ENCODE peak calls at places on chromosomes 16 and 17, in eight cellular contexts. N, I, K, X, S, F, Z and Q are unnamed samples.

GRCh38 chr16:22282254-22282892 is 14.8 kb upstream of the POLR3E start:
- DNase-seq in N (no peak), I (no peak), K (no peak), X (no peak), S (no peak), F (no peak), Z (no peak), Q (no peak)

GRCh38 chr17:62816282-62816839 is 8.2 kb upstream of the MARCHF10 start:
- DNase-seq in N (no peak), I (no peak), K (no peak), X (no peak), S (no peak), F (no peak), Z (no peak), Q (no peak)

GRCh38 chr17:10271004-10271620 is 72.7 kb upstream of the GAS7 start:
- DNase-seq in N (no peak), I (no peak), K (no peak), X (no peak), S (no peak), F (no peak), Z (no peak), Q (no peak)

GRCh38 chr16:12320298-12320706 is 343.8 kb downstream of the SNX29 start:
- DNase-seq in N (no peak), I (no peak), K (no peak), X (no peak), S (peak; percentile 57), F (no peak), Z (no peak), Q (no peak)

GRCh38 chr16:63617990-63618763 is 1503.7 kb downstream of the CDH11 start:
- DNase-seq in N (no peak), I (no peak), K (peak; percentile 8), X (peak; percentile 33), S (peak; percentile 1), F (no peak), Z (no peak), Q (peak; percentile 50)

GRCh38 chr17:301681-302299 is 50.8 kb downstream of the RPH3AL start:
- DNase-seq in N (no peak), I (no peak), K (no peak), X (peak; percentile 52), S (no peak), F (no peak), Z (no peak), Q (no peak)

GRCh38 chr17:40450175-40450574 is 6.9 kb downstream of the IGFBP4 start:
- DNase-seq in N (no peak), I (no peak), K (no peak), X (no peak), S (no peak), F (peak; percentile 19), Z (peak; percentile 37), Q (peak; percentile 29)

GRCh38 chr17:44097110-44097810 is 26.2 kb downstream of the HDAC5 start:
- DNase-seq in N (no peak), I (no peak), K (no peak), X (peak; percentile 83), S (peak; percentile 88), F (no peak), Z (no peak), Q (no peak)

GRCh38 chr16:66774981-66775380 is 23.6 kb upstream of the DYNC1LI2 start:
- DNase-seq in N (no peak), I (no peak), K (no peak), X (no peak), S (no peak), F (no peak), Z (no peak), Q (no peak)

GRCh38 chr17:76297436-76297835 is 10.6 kb downstream of the QRICH2 start:
- DNase-seq in N (no peak), I (no peak), K (no peak), X (no peak), S (no peak), F (no peak), Z (no peak), Q (no peak)

GRCh38 chr16:69890114-69890890 is 60.8 kb upstream of the CLEC18A start:
- DNase-seq in N (peak; percentile 89), I (no peak), K (peak; percentile 97), X (peak; percentile 64), S (no peak), F (no peak), Z (peak; percentile 43), Q (no peak)

GRCh38 chr17:29590979-29591736 is 1.7 kb upstream of the GIT1 start:
- DNase-seq in N (peak; percentile 68), I (no peak), K (peak; percentile 69), X (peak; percentile 53), S (peak; percentile 82), F (no peak), Z (no peak), Q (peak; percentile 94)

GRCh38 chr16:17287401-17287800 is 183.4 kb downstream of the XYLT1 start:
- DNase-seq in N (no peak), I (no peak), K (no peak), X (no peak), S (no peak), F (no peak), Z (no peak), Q (no peak)

GRCh38 chr17:69593716-69594115 is 179.2 kb downstream of the MAP2K6 start:
- DNase-seq in N (no peak), I (no peak), K (no peak), X (no peak), S (no peak), F (no peak), Z (no peak), Q (no peak)

GRCh38 chr17:21213491-21214014 is 408 bp downstream of the TMEM11 start:
- DNase-seq in N (no peak), I (no peak), K (no peak), X (no peak), S (no peak), F (peak; percentile 4), Z (no peak), Q (peak; percentile 68)

GRCh38 chr16:67862623-67863583 is 9.9 kb upstream of the EDC4 start:
- DNase-seq in N (peak; percentile 22), I (no peak), K (no peak), X (peak; percentile 85), S (peak; percentile 87), F (no peak), Z (no peak), Q (peak; percentile 5)

GRCh38 chr17:82030470-82031302 is 792 bp upstream of the RAC3 start:
- DNase-seq in N (peak; percentile 83), I (peak; percentile 67), K (peak; percentile 84), X (peak; percentile 85), S (no peak), F (peak; percentile 87), Z (peak; percentile 81), Q (peak; percentile 92)

GRCh38 chr16:49528035-49528434 is 154.4 kb downstream of the C16orf78 start:
- DNase-seq in N (no peak), I (no peak), K (no peak), X (no peak), S (peak; percentile 60), F (peak; percentile 42), Z (no peak), Q (peak; percentile 69)

GRCh38 chr17:5672815-5673430 is 88.6 kb upstream of the NLRP1 start:
- DNase-seq in N (no peak), I (no peak), K (no peak), X (no peak), S (no peak), F (no peak), Z (no peak), Q (no peak)

GRCh38 chr16:15757630-15758251 is 99.1 kb downstream of the MYH11 start:
- DNase-seq in N (no peak), I (no peak), K (no peak), X (no peak), S (no peak), F (no peak), Z (no peak), Q (peak; percentile 9)

GRCh38 chr17:79627766-79628690 is 17.2 kb upstream of the RBFOX3 start:
- DNase-seq in N (no peak), I (no peak), K (no peak), X (peak; percentile 9), S (no peak), F (no peak), Z (no peak), Q (no peak)

GRCh38 chr17:1174490-1174889 is 5.3 kb downstream of the ABR start:
- DNase-seq in N (no peak), I (no peak), K (no peak), X (no peak), S (no peak), F (no peak), Z (no peak), Q (peak; percentile 60)

GRCh38 chr16:66484453-66485213 is 57.5 kb downstream of the BEAN1 start:
- DNase-seq in N (no peak), I (no peak), K (no peak), X (peak; percentile 15), S (no peak), F (no peak), Z (no peak), Q (no peak)

GRCh38 chr17:27446569-27447301 is 9.5 kb upstream of the KSR1 start:
- DNase-seq in N (no peak), I (no peak), K (no peak), X (no peak), S (peak; percentile 85), F (no peak), Z (peak; percentile 7), Q (peak; percentile 67)

GRCh38 chr16:72013389-72013788 is 4.8 kb downstream of the DHODH start:
- DNase-seq in N (no peak), I (no peak), K (no peak), X (no peak), S (peak; percentile 17), F (no peak), Z (no peak), Q (no peak)

GRCh38 chr17:45366691-45367090 is 49.9 kb upstream of the MAP3K14 start:
- DNase-seq in N (no peak), I (no peak), K (no peak), X (no peak), S (no peak), F (no peak), Z (no peak), Q (no peak)

GRCh38 chr17:45298546-45299285 is 18.1 kb downstream of the MAP3K14 start:
- DNase-seq in N (no peak), I (no peak), K (no peak), X (no peak), S (no peak), F (no peak), Z (no peak), Q (peak; percentile 90)

GRCh38 chr16:85555549-85556455 is 57.3 kb upstream of the GSE1 start:
- DNase-seq in N (no peak), I (no peak), K (peak; percentile 73), X (peak; percentile 73), S (no peak), F (no peak), Z (no peak), Q (peak; percentile 97)

GRCh38 chr16:3088450-3088849 is 10.6 kb downstream of the ZSCAN10 start:
- DNase-seq in N (no peak), I (no peak), K (no peak), X (no peak), S (no peak), F (no peak), Z (no peak), Q (no peak)

GRCh38 chr17:71237903-71238538 is 882.8 kb upstream of the SOX9 start:
- DNase-seq in N (no peak), I (no peak), K (peak; percentile 66), X (no peak), S (peak; percentile 57), F (no peak), Z (peak; percentile 9), Q (no peak)

GRCh38 chr17:34318474-34318873 is 761 bp upstream of the CCL8 start:
- DNase-seq in N (no peak), I (no peak), K (no peak), X (no peak), S (no peak), F (no peak), Z (no peak), Q (peak; percentile 49)

GRCh38 chr17:75703191-75703590 is 18.1 kb upstream of the ITGB4 start:
- DNase-seq in N (no peak), I (no peak), K (no peak), X (no peak), S (no peak), F (no peak), Z (no peak), Q (no peak)

GRCh38 chr16:69917739-69918138 is 33.4 kb upstream of the CLEC18A start:
- DNase-seq in N (no peak), I (no peak), K (no peak), X (peak; percentile 46), S (peak; percentile 97), F (no peak), Z (peak; percentile 93), Q (no peak)